ENCODE peak calls at places on chromosome 20, in five cellular contexts. K, V, F, N and A are unnamed samples.

GRCh38 chr20:3420211-3420707 is 12.8 kb upstream of the DNAAF9 start:
- DNase-seq in K (no peak), F (no peak), N (peak), V (no peak), A (no peak)

GRCh38 chr20:3744806-3745685 is 12.6 kb downstream of the HSPA12B start:
- DNase-seq in V (peak), N (no peak), F (peak), K (peak), A (peak)

GRCh38 chr20:37773260-37773825 is 79.5 kb downstream of the CTNNBL1 start:
- DNase-seq in K (no peak), F (no peak), N (no peak), V (no peak), A (no peak)

GRCh38 chr20:25493137-25493536 is 85.7 kb downstream of the GINS1 start:
- DNase-seq in N (no peak), F (no peak), V (no peak), K (no peak), A (no peak)

GRCh38 chr20:8043687-8044278 is 24.2 kb upstream of the TMX4 start:
- DNase-seq in K (peak), F (no peak), N (no peak), V (peak), A (peak)

GRCh38 chr20:59771506-59772372 is 161.7 kb downstream of the SYCP2 start:
- DNase-seq in F (no peak), V (no peak), K (no peak), N (no peak), A (no peak)

GRCh38 chr20:1870792-1871550 is 24.2 kb upstream of the SIRPA start:
- DNase-seq in F (no peak), K (no peak), N (peak), V (no peak), A (no peak)

GRCh38 chr20:21395666-21396044 is 1.7 kb downstream of the NKX2-4 start:
- DNase-seq in N (no peak), F (no peak), K (no peak), V (no peak), A (no peak)

GRCh38 chr20:54197621-54198604 is 10.0 kb upstream of the PFDN4 start:
- DNase-seq in N (peak), K (peak), V (no peak), F (no peak), A (no peak)

GRCh38 chr20:56389807-56390206 is 2.2 kb downstream of the AURKA start:
- DNase-seq in V (no peak), N (no peak), K (no peak), F (no peak), A (no peak)

GRCh38 chr20:21026951-21027350 is 79.2 kb downstream of the LINC00237 start:
- DNase-seq in V (no peak), N (no peak), F (no peak), K (no peak), A (no peak)

GRCh38 chr20:29878281-29878741 is 1379.2 kb upstream of the DEFB115 start:
- DNase-seq in N (no peak), F (no peak), K (peak), V (peak), A (no peak)

GRCh38 chr20:25553819-25554296 is 31.5 kb downstream of the NINL start:
- DNase-seq in F (no peak), N (no peak), V (no peak), K (peak), A (no peak)

GRCh38 chr20:21615617-21616080 is 89.8 kb upstream of the PAX1 start:
- DNase-seq in V (peak), N (no peak), F (peak), K (peak), A (peak)

GRCh38 chr20:1174787-1175186 is 10.0 kb downstream of the TMEM74B start:
- DNase-seq in K (no peak), V (peak), N (no peak), F (no peak), A (no peak)

GRCh38 chr20:10781526-10781925 is 107.7 kb upstream of the JAG1 start:
- DNase-seq in K (no peak), N (peak), F (no peak), V (no peak), A (no peak)

GRCh38 chr20:24936526-24937407 is 12.3 kb upstream of the CST7 start:
- DNase-seq in F (no peak), N (no peak), V (no peak), K (no peak), A (no peak)

GRCh38 chr20:2394411-2395055 is 13.8 kb downstream of the TGM6 start:
- DNase-seq in V (no peak), F (no peak), N (no peak), K (no peak), A (no peak)

GRCh38 chr20:56574531-56575142 is 41.6 kb downstream of the FAM209B start:
- DNase-seq in V (peak), N (no peak), K (no peak), F (no peak), A (no peak)

GRCh38 chr20:4071177-4071723 is 55.9 kb upstream of the RNF24 start:
- DNase-seq in V (no peak), K (no peak), F (no peak), N (no peak), A (no peak)

GRCh38 chr20:46572790-46573189 is 22.3 kb upstream of the OCSTAMP start:
- DNase-seq in F (no peak), K (no peak), N (no peak), V (no peak), A (no peak)

GRCh38 chr20:36919715-36920333 is 31.7 kb downstream of the SAMHD1 start:
- DNase-seq in F (no peak), N (peak), V (peak), K (peak), A (peak)

GRCh38 chr20:10281911-10282310 is 63.3 kb downstream of the SNAP25 start:
- DNase-seq in V (no peak), K (no peak), N (no peak), F (no peak), A (no peak)

GRCh38 chr20:12049125-12049524 is 131.4 kb downstream of the BTBD3 start:
- DNase-seq in N (no peak), F (no peak), V (no peak), K (no peak), A (no peak)

GRCh38 chr20:16596991-16597390 is 23.7 kb upstream of the KIF16B start:
- DNase-seq in K (peak), F (no peak), V (no peak), N (no peak), A (no peak)

GRCh38 chr20:37992802-37993538 is 40.3 kb downstream of the TTI1 start:
- DNase-seq in V (peak), K (peak), F (no peak), N (no peak), A (no peak)

GRCh38 chr20:25865715-25866656 is 169.3 kb upstream of the ZNF337 start:
- DNase-seq in V (peak), K (peak), F (peak), N (no peak), A (peak)

DNA sequence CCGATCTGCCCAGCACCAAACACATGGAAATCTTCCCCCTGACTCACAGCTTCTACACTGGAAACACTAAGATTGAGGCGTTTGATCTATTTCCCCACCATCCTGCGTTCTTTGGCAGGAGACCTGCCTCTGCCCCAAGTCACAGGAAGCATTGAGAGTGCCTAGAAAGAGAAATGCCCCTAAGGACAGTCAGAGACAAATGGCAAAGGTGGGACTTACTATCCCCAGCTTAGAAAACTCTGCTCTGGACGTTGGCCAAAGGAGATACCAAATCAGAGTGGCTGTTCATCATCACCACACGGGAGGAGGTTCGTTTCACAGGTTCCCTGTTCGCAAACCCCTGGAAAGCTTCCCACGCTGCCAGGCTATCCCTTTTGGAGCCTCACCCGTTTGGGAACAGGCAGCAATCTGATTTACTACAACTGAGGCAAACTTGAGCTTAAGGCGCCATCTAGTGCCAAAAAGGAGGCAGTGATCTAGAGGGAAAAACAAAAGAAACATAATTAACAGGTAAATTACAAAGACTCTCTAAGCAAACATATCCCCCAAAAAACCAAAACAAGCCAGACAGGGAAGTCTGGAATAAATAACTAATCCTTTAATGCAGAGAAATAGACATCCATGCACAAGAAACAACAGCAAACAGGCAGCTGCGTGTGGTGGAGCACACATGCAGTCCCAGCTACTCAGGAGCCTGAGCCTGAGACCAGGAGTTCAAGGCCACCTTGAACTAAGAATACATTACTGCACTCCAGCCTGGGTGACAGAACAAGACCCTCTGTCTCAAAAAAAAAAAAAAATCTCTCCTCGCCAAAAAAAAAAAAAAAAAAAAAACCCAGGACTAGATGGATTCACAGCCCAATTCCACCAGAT is 48.4 kb upstream of the SRSF6 start:
- DNase-seq in F (peak), K (peak), V (peak), N (peak), A (peak)
- TF ChIP-seq ATF3 in F (no peak), K (no peak), V (no peak), N (no peak), A (no peak)

GRCh38 chr20:63896136-63896890 is 1.4 kb downstream of the DNAJC5 start:
- DNase-seq in K (peak), F (no peak), N (no peak), V (peak), A (no peak)

GRCh38 chr20:63895886-63896135 is 885 bp downstream of the DNAJC5 start:
- DNase-seq in F (no peak), K (no peak), V (no peak), N (no peak), A (no peak)

GRCh38 chr20:63897978-63898561 is 3.1 kb downstream of the DNAJC5 start:
- DNase-seq in F (no peak), N (no peak), K (no peak), V (no peak), A (no peak)

GRCh38 chr20:63900373-63900772 is 5.4 kb downstream of the DNAJC5 start:
- DNase-seq in N (no peak), F (no peak), V (no peak), K (no peak), A (no peak)

DNA sequence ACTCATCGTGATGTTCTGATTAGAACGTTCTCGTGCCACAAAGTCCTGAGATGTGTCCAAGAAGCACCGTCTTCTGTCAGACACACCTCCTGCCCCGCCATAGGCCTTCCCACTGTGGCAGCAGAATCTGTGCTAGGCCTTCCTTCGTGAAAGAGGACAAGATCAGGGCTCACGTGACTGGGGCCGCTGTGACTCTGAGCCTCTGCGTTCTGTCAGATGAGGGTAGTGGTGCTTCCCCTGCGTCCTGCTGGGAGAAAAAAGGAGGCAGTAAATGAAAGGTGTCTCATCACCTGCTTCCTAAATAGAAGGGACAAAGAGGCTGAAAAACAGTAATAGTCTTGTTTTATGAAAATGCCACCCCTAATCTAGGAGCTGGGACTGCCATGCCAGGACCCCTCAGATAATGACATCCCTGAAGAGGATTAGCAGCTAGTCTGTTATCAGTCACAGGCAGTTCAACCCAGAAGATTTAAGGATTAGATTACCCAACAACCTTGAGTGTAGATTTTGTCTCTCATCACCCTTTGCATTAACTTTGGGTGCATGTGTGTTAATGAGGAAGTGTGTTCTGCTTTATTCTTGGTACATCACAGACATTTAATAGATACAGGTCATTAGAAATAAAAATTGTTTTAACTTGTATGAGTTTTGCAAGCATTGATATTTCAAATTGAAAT is 4.1 kb downstream of the DNAJC5 start:
- DNase-seq in N (no peak), F (no peak), K (no peak), V (no peak), A (no peak)
- H3K4me2 ChIP-seq in N (no peak), F (no peak), K (no peak), V (peak), A (no peak)

GRCh38 chr20:48348022-48348421 is 479.8 kb downstream of the PREX1 start:
- DNase-seq in F (no peak), K (no peak), V (no peak), N (no peak), A (no peak)

GRCh38 chr20:48352042-48352441 is 475.8 kb downstream of the PREX1 start:
- DNase-seq in K (no peak), F (no peak), V (no peak), N (no peak), A (no peak)

GRCh38 chr20:48352628-48353027 is 475.2 kb downstream of the PREX1 start:
- DNase-seq in N (no peak), K (no peak), V (no peak), F (no peak), A (no peak)

GRCh38 chr20:48349673-48350072 is 478.1 kb downstream of the PREX1 start:
- DNase-seq in F (no peak), N (no peak), V (no peak), K (no peak), A (no peak)

GRCh38 chr20:48350291-48350988 is 477.4 kb downstream of the PREX1 start:
- DNase-seq in V (peak), N (no peak), F (peak), K (peak), A (no peak)
- TF ChIP-seq ATF3 in V (no peak), N (no peak), F (no peak), K (no peak), A (no peak)

GRCh38 chr20:63123326-63123725 is 92.6 kb downstream of the YTHDF1 start:
- DNase-seq in F (no peak), V (no peak), K (no peak), N (no peak), A (no peak)

GRCh38 chr20:63122626-63123025 is 93.3 kb downstream of the YTHDF1 start:
- DNase-seq in F (no peak), V (no peak), K (no peak), N (no peak), A (no peak)

GRCh38 chr20:63124782-63125580 is 91.0 kb downstream of the YTHDF1 start:
- DNase-seq in N (no peak), F (no peak), V (no peak), K (no peak), A (no peak)

GRCh38 chr20:63125581-63125892 is 90.4 kb downstream of the YTHDF1 start:
- DNase-seq in K (no peak), V (no peak), N (no peak), F (no peak), A (no peak)

GRCh38 chr20:63124092-63124781 is 91.7 kb downstream of the YTHDF1 start:
- DNase-seq in V (no peak), N (no peak), F (no peak), K (no peak), A (no peak)
- H3K4me2 ChIP-seq in V (no peak), N (no peak), F (no peak), K (no peak), A (no peak)

GRCh38 chr20:35021831-35022230 is 66.2 kb downstream of the MYH7B start:
- DNase-seq in F (no peak), K (no peak), V (no peak), N (no peak), A (no peak)
- TF ChIP-seq ATF3 in F (no peak), K (no peak), V (no peak), N (no peak), A (no peak)

DNA sequence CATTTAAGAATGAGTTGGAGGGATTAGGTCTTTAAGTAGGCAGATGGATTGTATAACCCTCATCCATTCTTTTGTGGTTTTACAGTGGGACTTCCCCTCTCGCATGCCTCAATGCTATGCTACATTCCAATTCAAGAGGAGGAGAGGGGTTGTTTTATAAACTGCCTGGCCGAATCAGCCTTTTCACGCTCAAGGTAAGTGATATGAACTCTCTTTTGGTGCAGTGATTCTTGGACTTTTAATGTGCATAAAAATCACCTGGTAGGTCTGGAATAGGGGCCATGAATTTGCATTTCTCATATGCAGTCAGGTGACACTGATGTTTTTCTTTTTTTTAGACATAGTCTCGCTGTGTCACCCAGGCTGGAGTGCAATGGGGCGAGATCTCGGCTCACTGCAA is 10.8 kb downstream of the ASXL1 start:
- DNase-seq in F (no peak), V (no peak), N (no peak), K (no peak), A (no peak)
- H3K4me2 ChIP-seq in F (peak), V (no peak), N (peak), K (peak), A (no peak)

GRCh38 chr20:44784688-44785087 is 25.7 kb downstream of the RIMS4 start:
- DNase-seq in V (no peak), K (no peak), N (no peak), F (no peak), A (no peak)
- TF ChIP-seq ATF3 in V (no peak), K (no peak), N (no peak), F (no peak), A (no peak)

GRCh38 chr20:51014797-51015722 is 7.8 kb downstream of the KCNG1 start:
- DNase-seq in V (peak), N (no peak), F (peak), K (peak), A (no peak)
- H3K4me2 ChIP-seq in V (no peak), N (no peak), F (peak), K (no peak), A (no peak)

DNA sequence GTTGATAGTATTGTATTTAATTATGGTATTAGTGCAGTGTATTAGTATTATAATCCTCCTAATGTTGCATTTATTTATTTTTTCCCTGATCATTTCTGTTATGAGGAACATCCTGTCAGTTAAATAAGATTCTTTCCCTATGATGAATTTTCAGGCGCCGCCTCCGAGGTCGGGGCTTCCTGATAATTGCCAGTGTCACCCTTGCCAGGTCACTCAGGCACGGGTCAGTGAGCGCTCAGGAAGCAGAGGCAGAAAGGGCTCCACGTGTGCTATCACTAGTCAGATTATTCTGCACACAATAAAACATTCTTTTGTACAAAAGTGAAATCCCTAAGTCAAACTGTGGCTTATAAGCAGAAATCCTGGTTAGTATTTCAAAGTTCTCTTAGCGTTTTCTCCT is 64.8 kb downstream of the TSHZ2 start:
- DNase-seq in V (no peak), F (no peak), N (no peak), K (no peak), A (no peak)
- TF ChIP-seq ATF3 in V (no peak), F (no peak), N (no peak), K (no peak), A (no peak)

DNA sequence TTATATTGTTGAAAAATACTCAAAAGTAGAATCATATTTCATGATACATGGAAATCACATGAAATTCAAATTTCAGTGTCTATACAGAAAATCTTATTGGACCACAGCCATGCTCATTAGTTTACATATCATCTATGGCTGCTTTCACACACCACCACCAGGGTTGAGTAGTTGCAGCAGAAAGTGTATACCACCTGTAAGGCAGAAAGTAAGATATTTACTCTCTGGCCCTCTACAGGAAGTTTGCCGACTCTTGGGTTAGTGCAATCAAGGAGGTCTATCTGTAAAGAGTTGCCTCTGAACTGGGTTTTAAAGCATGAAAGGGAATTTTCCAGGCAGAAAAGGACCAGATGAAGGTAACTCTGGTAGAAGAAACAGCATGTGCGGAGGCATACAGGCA is 432.3 kb downstream of the DHX35 start:
- DNase-seq in K (no peak), N (no peak), V (no peak), F (no peak), A (no peak)
- H3K4me2 ChIP-seq in K (no peak), N (no peak), V (no peak), F (no peak), A (no peak)